ENCODE peak calls at places on chromosome 5, in five cellular contexts. One of them, this sample, is unnamed.

GRCh38 chr5:178145965-178146820 is 7.5 kb downstream of the NHP2 start:
- DNase-seq in aorta: peak
- DNase-seq in right cardiac atrium: peak
- DNase-seq in psoas muscle: no peak
- DNase-seq in T-helper 2 cell: peak
- DNase-seq in this sample: peak

GRCh38 chr5:98458004-98458403 is 315.5 kb upstream of the RGMB start:
- DNase-seq in aorta: no peak
- DNase-seq in right cardiac atrium: no peak
- DNase-seq in psoas muscle: no peak
- DNase-seq in T-helper 2 cell: no peak
- DNase-seq in this sample: no peak

GRCh38 chr5:138824924-138825863 is 49.9 kb downstream of the LRRTM2 start:
- DNase-seq in aorta: no peak
- DNase-seq in right cardiac atrium: no peak
- DNase-seq in psoas muscle: no peak
- DNase-seq in T-helper 2 cell: no peak
- DNase-seq in this sample: no peak

GRCh38 chr5:112684737-112685136 is 52.9 kb upstream of the APC start:
- DNase-seq in aorta: no peak
- DNase-seq in right cardiac atrium: no peak
- DNase-seq in psoas muscle: no peak
- DNase-seq in T-helper 2 cell: no peak
- DNase-seq in this sample: no peak

GRCh38 chr5:135191084-135191826 is 157.2 kb upstream of the PITX1 start:
- DNase-seq in aorta: peak
- DNase-seq in right cardiac atrium: peak
- DNase-seq in psoas muscle: peak
- DNase-seq in T-helper 2 cell: no peak
- DNase-seq in this sample: peak

GRCh38 chr5:163914911-163915310 is 409.5 kb downstream of the MAT2B start:
- DNase-seq in aorta: no peak
- DNase-seq in right cardiac atrium: no peak
- DNase-seq in psoas muscle: no peak
- DNase-seq in T-helper 2 cell: no peak
- DNase-seq in this sample: no peak

GRCh38 chr5:50889790-50890189 is 223.4 kb downstream of the PARP8 start:
- DNase-seq in aorta: no peak
- DNase-seq in right cardiac atrium: no peak
- DNase-seq in psoas muscle: no peak
- DNase-seq in T-helper 2 cell: no peak
- DNase-seq in this sample: peak

GRCh38 chr5:154179846-154180710 is 10.5 kb upstream of the GALNT10 start:
- DNase-seq in aorta: no peak
- DNase-seq in right cardiac atrium: no peak
- DNase-seq in psoas muscle: no peak
- DNase-seq in T-helper 2 cell: peak
- DNase-seq in this sample: peak

GRCh38 chr5:33994845-33995244 is 10.4 kb upstream of the SLC45A2 start:
- DNase-seq in aorta: no peak
- DNase-seq in right cardiac atrium: no peak
- DNase-seq in psoas muscle: no peak
- DNase-seq in T-helper 2 cell: no peak
- DNase-seq in this sample: no peak

GRCh38 chr5:168654225-168654624 is 75.1 kb upstream of the PANK3 start:
- DNase-seq in aorta: no peak
- DNase-seq in right cardiac atrium: peak
- DNase-seq in psoas muscle: peak
- DNase-seq in T-helper 2 cell: no peak
- DNase-seq in this sample: no peak

GRCh38 chr5:124231794-124232193 is 514.6 kb downstream of the ZNF608 start:
- DNase-seq in aorta: no peak
- DNase-seq in right cardiac atrium: no peak
- DNase-seq in psoas muscle: no peak
- DNase-seq in T-helper 2 cell: no peak
- DNase-seq in this sample: no peak

GRCh38 chr5:28143519-28143918 is 1105.1 kb upstream of the CDH9 start:
- DNase-seq in aorta: no peak
- DNase-seq in right cardiac atrium: no peak
- DNase-seq in psoas muscle: no peak
- DNase-seq in T-helper 2 cell: no peak
- DNase-seq in this sample: no peak

GRCh38 chr5:125277494-125278154 is 531.2 kb upstream of the ZNF608 start:
- DNase-seq in aorta: no peak
- DNase-seq in right cardiac atrium: no peak
- DNase-seq in psoas muscle: no peak
- DNase-seq in T-helper 2 cell: no peak
- DNase-seq in this sample: no peak

GRCh38 chr5:40165789-40166728 is 513.7 kb upstream of the PTGER4 start:
- DNase-seq in aorta: no peak
- DNase-seq in right cardiac atrium: no peak
- DNase-seq in psoas muscle: no peak
- DNase-seq in T-helper 2 cell: no peak
- DNase-seq in this sample: no peak

GRCh38 chr5:24389968-24390367 is 254.8 kb downstream of the CDH10 start:
- DNase-seq in aorta: no peak
- DNase-seq in right cardiac atrium: no peak
- DNase-seq in psoas muscle: no peak
- DNase-seq in T-helper 2 cell: no peak
- DNase-seq in this sample: no peak

GRCh38 chr5:65203746-65204145 is 278.0 kb downstream of the ADAMTS6 start:
- DNase-seq in aorta: no peak
- DNase-seq in right cardiac atrium: no peak
- DNase-seq in psoas muscle: no peak
- DNase-seq in T-helper 2 cell: no peak
- DNase-seq in this sample: no peak

GRCh38 chr5:74613283-74613682 is 27.2 kb downstream of the ENC1 start:
- DNase-seq in aorta: no peak
- DNase-seq in right cardiac atrium: no peak
- DNase-seq in psoas muscle: no peak
- DNase-seq in T-helper 2 cell: no peak
- DNase-seq in this sample: no peak

GRCh38 chr5:42586625-42587024 is 163.4 kb downstream of the GHR start:
- DNase-seq in aorta: no peak
- DNase-seq in right cardiac atrium: peak
- DNase-seq in psoas muscle: peak
- DNase-seq in T-helper 2 cell: no peak
- DNase-seq in this sample: no peak

GRCh38 chr5:6849569-6849968 is 136.3 kb downstream of the TENT4A start:
- DNase-seq in aorta: no peak
- DNase-seq in right cardiac atrium: no peak
- DNase-seq in psoas muscle: no peak
- DNase-seq in T-helper 2 cell: no peak
- DNase-seq in this sample: no peak

GRCh38 chr5:158198636-158199035 is 339.7 kb upstream of the CLINT1 start:
- DNase-seq in aorta: no peak
- DNase-seq in right cardiac atrium: no peak
- DNase-seq in psoas muscle: no peak
- DNase-seq in T-helper 2 cell: no peak
- DNase-seq in this sample: no peak

GRCh38 chr5:4700082-4700481 is 440.0 kb upstream of the ADAMTS16 start:
- DNase-seq in aorta: peak
- DNase-seq in right cardiac atrium: peak
- DNase-seq in psoas muscle: peak
- DNase-seq in T-helper 2 cell: no peak
- DNase-seq in this sample: peak

GRCh38 chr5:55636711-55637110 is 75.4 kb downstream of the SLC38A9 start:
- DNase-seq in aorta: no peak
- DNase-seq in right cardiac atrium: peak
- DNase-seq in psoas muscle: peak
- DNase-seq in T-helper 2 cell: no peak
- DNase-seq in this sample: no peak

GRCh38 chr5:175731172-175731571 is 73.3 kb downstream of the HRH2 start:
- DNase-seq in aorta: no peak
- DNase-seq in right cardiac atrium: no peak
- DNase-seq in psoas muscle: no peak
- DNase-seq in T-helper 2 cell: no peak
- DNase-seq in this sample: no peak

GRCh38 chr5:92309336-92309991 is 926.3 kb upstream of the ARRDC3 start:
- DNase-seq in aorta: no peak
- DNase-seq in right cardiac atrium: no peak
- DNase-seq in psoas muscle: no peak
- DNase-seq in T-helper 2 cell: no peak
- DNase-seq in this sample: peak

GRCh38 chr5:171966270-171966669 is 40.2 kb downstream of the FBXW11 start:
- DNase-seq in aorta: no peak
- DNase-seq in right cardiac atrium: no peak
- DNase-seq in psoas muscle: no peak
- DNase-seq in T-helper 2 cell: no peak
- DNase-seq in this sample: no peak

GRCh38 chr5:25091917-25092316 is 447.1 kb upstream of the CDH10 start:
- DNase-seq in aorta: no peak
- DNase-seq in right cardiac atrium: no peak
- DNase-seq in psoas muscle: no peak
- DNase-seq in T-helper 2 cell: no peak
- DNase-seq in this sample: no peak

GRCh38 chr5:54703091-54703490 is 185.5 kb downstream of the SNX18 start:
- DNase-seq in aorta: peak
- DNase-seq in right cardiac atrium: peak
- DNase-seq in psoas muscle: peak
- DNase-seq in T-helper 2 cell: no peak
- DNase-seq in this sample: no peak

GRCh38 chr5:137143244-137143605 is 355.9 kb downstream of the SPOCK1 start:
- DNase-seq in aorta: no peak
- DNase-seq in right cardiac atrium: no peak
- DNase-seq in psoas muscle: no peak
- DNase-seq in T-helper 2 cell: no peak
- DNase-seq in this sample: no peak

GRCh38 chr5:179269781-179270543 is 75.3 kb downstream of the ADAMTS2 start:
- DNase-seq in aorta: peak
- DNase-seq in right cardiac atrium: no peak
- DNase-seq in psoas muscle: peak
- DNase-seq in T-helper 2 cell: no peak
- DNase-seq in this sample: no peak

GRCh38 chr5:34833991-34834793 is 4.8 kb upstream of the TTC23L start:
- DNase-seq in aorta: no peak
- DNase-seq in right cardiac atrium: no peak
- DNase-seq in psoas muscle: no peak
- DNase-seq in T-helper 2 cell: no peak
- DNase-seq in this sample: no peak

GRCh38 chr5:67678594-67678993 is 482.0 kb upstream of the CD180 start:
- DNase-seq in aorta: no peak
- DNase-seq in right cardiac atrium: no peak
- DNase-seq in psoas muscle: no peak
- DNase-seq in T-helper 2 cell: no peak
- DNase-seq in this sample: no peak

GRCh38 chr5:107157811-107158210 is 512.9 kb downstream of the EFNA5 start:
- DNase-seq in aorta: no peak
- DNase-seq in right cardiac atrium: no peak
- DNase-seq in psoas muscle: no peak
- DNase-seq in T-helper 2 cell: no peak
- DNase-seq in this sample: no peak

GRCh38 chr5:138566792-138567191 is 8.4 kb downstream of the HSPA9 start:
- DNase-seq in aorta: no peak
- DNase-seq in right cardiac atrium: no peak
- DNase-seq in psoas muscle: no peak
- DNase-seq in T-helper 2 cell: no peak
- DNase-seq in this sample: no peak

GRCh38 chr5:146188358-146188757 is 5.9 kb upstream of the LARS1 start:
- DNase-seq in aorta: no peak
- DNase-seq in right cardiac atrium: no peak
- DNase-seq in psoas muscle: no peak
- DNase-seq in T-helper 2 cell: no peak
- DNase-seq in this sample: no peak

This sample was measured in NCI-H1092.